ENCODE peak calls at places on chromosomes 16 and 17, in eight cellular contexts. B is AG04450, H is breast epithelium, X is BE2C, O is PC-9, D is stomach, S is colonic mucosa, R is heart left ventricle. K is an unnamed sample.

GRCh38 chr17:50050431-50051032 is 5.4 kb upstream of the ITGA3 start:
- DNase-seq in B (no peak), H (no peak), X (no peak), O (peak; percentile 60), D (no peak), S (no peak), R (no peak), K (no peak)

GRCh38 chr16:73768786-73769203 is 527.8 kb upstream of the PSMD7 start:
- DNase-seq in B (no peak), H (no peak), X (no peak), O (no peak), D (no peak), S (no peak), R (no peak), K (no peak)

GRCh38 chr17:35745749-35746320 is 7.2 kb downstream of the GAS2L2 start:
- DNase-seq in B (no peak), H (no peak), X (no peak), O (no peak), D (no peak), S (no peak), R (no peak), K (no peak)

GRCh38 chr16:58481931-58482330 is 18.0 kb upstream of the NDRG4 start:
- DNase-seq in B (no peak), H (no peak), X (no peak), O (no peak), D (no peak), S (no peak), R (peak; percentile 38), K (no peak)

GRCh38 chr17:13541032-13541480 is 60.7 kb downstream of the HS3ST3A1 start:
- DNase-seq in B (peak; percentile 87), H (no peak), X (no peak), O (no peak), D (no peak), S (no peak), R (no peak), K (no peak)

GRCh38 chr17:42457107-42457787 is 1.4 kb upstream of the ATP6V0A1 start:
- DNase-seq in B (no peak), H (no peak), X (no peak), O (peak; percentile 80), D (no peak), S (no peak), R (no peak), K (no peak)

GRCh38 chr17:78653382-78653781 is 76.2 kb upstream of the DNAH17 start:
- DNase-seq in B (no peak), H (no peak), X (no peak), O (no peak), D (no peak), S (no peak), R (no peak), K (no peak)

GRCh38 chr17:73595068-73595865 is 49.0 kb downstream of the SDK2 start:
- DNase-seq in B (no peak), H (no peak), X (peak; percentile 70), O (no peak), D (peak; percentile 31), S (peak; percentile 53), R (peak; percentile 66), K (peak; percentile 22)

GRCh38 chr16:69563605-69564580 is 1.9 kb upstream of the NFAT5 start:
- DNase-seq in B (no peak), H (no peak), X (peak; percentile 23), O (peak; percentile 71), D (no peak), S (peak; percentile 22), R (no peak), K (no peak)

DNA sequence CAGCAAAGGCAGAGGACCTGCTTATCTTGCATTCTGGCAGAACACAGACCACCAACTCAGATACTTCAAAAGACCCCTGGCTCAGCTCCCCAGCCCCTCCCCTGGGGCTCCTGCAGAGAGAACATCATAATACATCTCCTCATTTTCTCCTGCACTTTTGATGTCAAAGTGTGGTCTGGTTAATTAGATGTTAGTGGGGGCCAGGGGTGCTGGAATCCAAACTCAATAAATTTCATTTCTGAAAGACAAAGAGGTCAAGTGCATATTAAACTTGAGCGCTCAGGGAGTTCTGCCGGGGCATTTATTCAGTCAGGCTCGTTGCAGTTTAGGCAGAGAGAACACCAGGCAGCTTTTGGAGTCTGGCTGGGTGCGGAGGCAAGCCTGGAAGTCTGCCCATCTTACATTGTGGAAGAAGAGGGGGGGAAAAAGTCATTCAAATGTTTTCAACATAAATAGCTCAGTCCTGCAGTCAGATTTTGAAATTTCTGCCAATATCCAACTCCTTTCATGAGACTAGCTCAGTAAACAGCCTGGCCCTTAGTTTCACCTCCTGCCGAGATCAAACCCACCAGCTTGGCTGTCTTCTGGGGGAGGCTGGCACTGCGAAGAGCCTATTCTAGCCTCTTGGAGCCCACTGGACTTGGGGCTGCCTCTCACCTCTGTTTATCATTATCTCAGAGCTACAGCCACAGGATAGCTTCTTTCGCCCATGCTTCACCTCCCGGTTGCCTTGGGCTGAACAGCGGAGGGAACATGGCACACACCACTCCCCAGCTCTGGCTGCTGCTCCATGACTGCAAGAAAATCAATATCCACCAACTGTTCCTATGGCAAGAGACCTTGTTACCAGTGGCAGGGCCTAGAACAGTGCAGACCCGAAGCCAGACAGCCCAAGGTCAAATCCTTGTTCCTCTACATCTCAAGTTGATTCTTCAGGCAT is 177.4 kb upstream of the CDH5 start:
- DNase-seq in B (peak; percentile 63), H (no peak), X (peak; percentile 20), O (no peak), D (no peak), S (peak; percentile 23), R (no peak), K (peak; percentile 69)
- H3K4me3 ChIP-seq in B (no peak overlapping the region), H (no peak overlapping the region), X (no peak overlapping the region), O (no peak overlapping the region), D (no peak overlapping the region), S (no peak overlapping the region), R (no peak overlapping the region), K (no peak overlapping the region)

DNA sequence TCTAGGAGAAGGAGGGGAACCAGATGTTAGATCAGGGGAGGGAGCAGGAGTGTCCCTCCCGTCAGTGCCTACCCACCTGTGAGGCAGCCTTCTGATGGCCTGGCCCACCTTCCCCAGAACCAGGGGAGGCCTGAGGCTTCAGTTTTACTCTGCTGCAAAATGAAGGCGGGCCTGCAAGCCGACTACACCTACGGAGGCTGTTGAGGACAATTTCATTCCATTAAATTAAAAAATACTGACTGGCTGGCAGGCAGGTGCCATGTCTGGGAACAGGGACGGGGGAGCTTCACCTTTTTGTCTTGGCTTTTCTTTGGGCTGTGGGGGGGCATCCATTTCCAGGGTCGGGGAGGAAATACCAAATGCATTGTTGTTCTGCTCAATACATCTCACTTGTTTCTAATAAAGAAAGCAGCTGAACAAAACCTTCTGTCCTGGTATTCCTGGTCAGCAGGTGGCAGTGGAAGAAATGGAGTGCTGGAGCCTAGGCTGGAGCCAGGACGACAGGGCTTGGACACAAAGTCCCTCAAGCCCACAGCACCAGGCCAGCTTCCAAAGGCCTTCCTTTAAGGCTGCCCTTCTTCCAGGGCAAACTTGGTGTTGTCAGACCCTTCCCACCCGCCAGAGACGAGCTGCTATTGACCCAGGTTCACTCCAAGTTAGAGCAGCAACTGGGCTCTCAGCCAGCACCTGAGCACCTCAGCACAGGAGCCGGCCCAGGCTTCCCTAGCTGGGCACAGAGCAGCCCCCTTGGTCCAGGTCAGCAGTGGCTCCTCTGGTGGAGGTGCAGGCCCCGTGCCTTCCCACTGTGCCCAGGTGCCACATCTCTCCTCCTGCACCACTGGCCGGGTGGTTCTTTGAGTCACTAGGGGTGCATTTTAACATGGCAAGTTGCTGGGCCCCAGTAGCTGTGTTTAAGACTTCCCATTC is 23.5 kb downstream of the PLCD3 start:
- DNase-seq in B (no peak), H (no peak), X (no peak), O (no peak), D (peak; percentile 35), S (no peak), R (no peak), K (no peak)
- TF ChIP-seq CTCF in B (peak; percentile 7), H (no peak), X (peak; percentile 20), O (no peak), D (no peak), S (no peak), R (peak; percentile 13), K (no peak)

DNA sequence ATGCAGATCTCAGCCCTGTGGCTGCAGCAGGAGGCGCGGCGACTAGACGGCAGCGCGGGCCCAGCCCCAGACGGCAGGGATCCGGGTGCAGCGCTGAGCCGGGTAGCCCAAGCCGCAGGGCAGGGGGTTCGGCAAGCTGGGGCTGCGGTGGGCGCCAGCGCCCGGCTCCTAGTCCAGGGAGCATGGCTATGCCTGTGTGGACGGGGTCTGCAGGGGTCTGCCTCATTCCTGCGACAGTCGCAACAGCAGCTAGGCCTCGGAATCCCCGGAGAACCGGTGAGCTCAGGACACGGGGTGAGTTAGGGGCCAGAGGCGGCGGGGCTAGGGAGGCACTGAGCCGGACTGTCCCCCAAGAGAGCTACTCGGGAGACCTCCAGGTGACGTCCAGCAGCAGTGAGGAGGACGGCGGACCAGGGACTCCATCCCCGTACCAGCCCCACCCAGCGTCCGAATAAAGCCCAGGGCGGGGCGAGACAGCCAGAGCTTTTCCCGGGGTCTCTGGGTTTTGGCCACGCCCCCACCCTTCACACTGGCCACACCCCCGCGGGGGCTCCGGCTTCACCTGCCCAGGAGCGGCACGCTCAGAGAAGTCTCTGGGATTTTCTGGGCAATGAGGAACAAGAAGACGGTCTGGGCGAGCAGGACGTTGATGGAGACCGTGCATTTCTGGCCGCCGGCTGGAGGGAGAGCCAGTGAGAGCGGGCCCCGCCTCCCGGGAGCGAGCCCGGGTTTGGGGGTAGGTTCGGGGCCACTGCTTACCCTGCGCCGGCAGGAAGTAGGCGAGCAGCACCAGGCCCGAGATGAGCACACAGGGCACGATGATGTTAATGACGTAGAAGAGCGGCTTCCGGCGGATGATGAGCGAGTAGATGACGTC is 1.1 kb downstream of the C17orf107 start:
- DNase-seq in B (no peak), H (no peak), X (no peak), O (no peak), D (peak; percentile 51), S (peak; percentile 62), R (no peak), K (no peak)
- H3K4me3 ChIP-seq in B (no peak overlapping the region), H (peak overlapping the region; percentile 67), X (no peak overlapping the region), O (no peak overlapping the region), D (peak overlapping the region; percentile 55), S (peak overlapping the region; percentile 58), R (peak overlapping the region; percentile 40), K (peak overlapping the region; percentile 46)

DNA sequence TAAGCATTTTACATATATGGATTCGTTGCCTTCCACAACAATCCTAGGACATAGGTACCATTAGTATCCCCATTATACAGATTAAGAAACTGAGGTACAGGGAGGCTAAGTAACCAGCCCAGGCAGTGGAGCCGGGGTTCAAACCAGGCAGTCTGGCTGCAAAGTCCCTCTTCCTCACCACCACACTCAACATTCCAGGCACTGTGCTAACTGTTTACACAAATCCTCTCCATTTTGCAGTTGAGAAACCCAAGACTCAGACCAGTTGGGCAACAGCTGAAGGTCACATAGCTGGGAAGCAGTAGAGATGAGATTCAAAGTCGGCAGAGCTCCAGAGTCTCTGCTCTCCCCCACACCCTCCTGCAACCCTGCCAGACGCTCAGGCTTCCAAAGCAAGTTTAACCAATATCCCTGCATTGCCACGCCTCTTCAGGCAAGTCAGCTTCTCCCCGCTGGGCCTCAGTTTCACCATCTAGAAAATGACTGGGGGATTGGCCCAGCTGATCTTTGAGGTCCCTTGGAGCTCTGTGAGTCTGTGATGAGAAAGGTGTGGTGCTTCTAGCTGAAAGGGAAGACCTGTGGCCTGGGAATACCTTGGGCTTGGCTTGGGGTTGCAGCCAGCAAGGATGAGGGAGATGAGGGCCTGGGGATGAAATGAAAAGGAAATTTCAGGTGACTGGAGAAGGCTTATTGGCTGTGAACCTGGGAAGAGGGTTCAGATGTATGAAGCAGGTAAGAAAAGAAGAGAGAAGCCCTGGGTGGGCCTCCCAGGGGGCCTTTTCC is 14.0 kb downstream of the CCR7 start:
- DNase-seq in B (peak; percentile 99), H (peak; percentile 71), X (peak; percentile 4), O (peak; percentile 92), D (peak; percentile 41), S (peak; percentile 63), R (peak; percentile 86), K (no peak)
- TF ChIP-seq CTCF in B (no peak), H (no peak), X (no peak), O (no peak), D (no peak), S (no peak), R (no peak), K (no peak)